ENCODE peak calls at places on chromosomes 13 and 19, in nine cellular contexts. F, C, P, B, Y, G, L, X and V are unnamed samples.

GRCh38 chr13:20411638-20412342 is 113.9 kb downstream of the CRYL1 start:
- DNase-seq in F (no peak), C (no peak), P (no peak), B (no peak), Y (no peak), G (no peak), L (no peak), X (peak; percentile 62), V (no peak)

GRCh38 chr19:3665681-3666544 is 34.4 kb downstream of the PIP5K1C start:
- DNase-seq in F (peak; percentile 26), C (no peak), P (peak; percentile 90), B (peak; percentile 62), Y (peak; percentile 80), G (no peak), L (no peak), X (peak; percentile 96), V (no peak)

GRCh38 chr19:30307191-30307974 is 64.8 kb upstream of the ZNF536 start:
- DNase-seq in F (no peak), C (no peak), P (peak; percentile 12), B (no peak), Y (no peak), G (no peak), L (no peak), X (no peak), V (no peak)

GRCh38 chr19:33376423-33376822 is 2.9 kb downstream of the CEBPG start:
- DNase-seq in F (peak; percentile 81), C (no peak), P (no peak), B (peak; percentile 61), Y (peak; percentile 73), G (peak; percentile 86), L (no peak), X (no peak), V (peak; percentile 61)

GRCh38 chr19:46975918-46976782 is 43.5 kb upstream of the NPAS1 start:
- DNase-seq in F (peak; percentile 51), C (peak; percentile 90), P (peak; percentile 86), B (peak; percentile 65), Y (peak; percentile 94), G (peak; percentile 96), L (peak; percentile 73), X (no peak), V (peak; percentile 99)

GRCh38 chr19:50190439-50190891 is 13.0 kb upstream of the MYH14 start:
- DNase-seq in F (no peak), C (no peak), P (no peak), B (no peak), Y (no peak), G (no peak), L (no peak), X (no peak), V (no peak)

GRCh38 chr13:26050568-26051230 is 1.1 kb downstream of the SHISA2 start:
- DNase-seq in F (no peak), C (no peak), P (peak; percentile 89), B (no peak), Y (peak; percentile 25), G (peak; percentile 46), L (no peak), X (peak; percentile 32), V (no peak)

GRCh38 chr19:51138549-51138979 is 3.5 kb upstream of the SIGLEC7 start:
- DNase-seq in F (no peak), C (peak; percentile 39), P (peak; percentile 33), B (no peak), Y (peak; percentile 46), G (no peak), L (no peak), X (no peak), V (no peak)

GRCh38 chr13:76715043-76715442 is 171.2 kb downstream of the KCTD12 start:
- DNase-seq in F (no peak), C (no peak), P (no peak), B (no peak), Y (no peak), G (no peak), L (no peak), X (no peak), V (no peak)

GRCh38 chr13:41107104-41107571 is 25.5 kb downstream of the KBTBD6 start:
- DNase-seq in F (no peak), C (no peak), P (peak; percentile 85), B (no peak), Y (no peak), G (no peak), L (no peak), X (no peak), V (no peak)

GRCh38 chr13:75263741-75264407 is 218.1 kb downstream of the TBC1D4 start:
- DNase-seq in F (peak; percentile 19), C (no peak), P (no peak), B (no peak), Y (no peak), G (peak; percentile 72), L (no peak), X (no peak), V (peak; percentile 15)

GRCh38 chr13:81326913-81327312 is 986.0 kb upstream of the SPRY2 start:
- DNase-seq in F (peak; percentile 37), C (no peak), P (no peak), B (no peak), Y (no peak), G (no peak), L (no peak), X (no peak), V (no peak)

GRCh38 chr13:58855283-58855682 is 1223.7 kb downstream of the PCDH17 start:
- DNase-seq in F (peak; percentile 1), C (no peak), P (no peak), B (peak; percentile 1), Y (no peak), G (peak; percentile 71), L (no peak), X (no peak), V (no peak)

GRCh38 chr19:46967578-46968018 is 52.0 kb upstream of the NPAS1 start:
- DNase-seq in F (no peak), C (no peak), P (no peak), B (no peak), Y (peak; percentile 77), G (no peak), L (no peak), X (no peak), V (no peak)

GRCh38 chr13:31824705-31825512 is 85.6 kb downstream of the RXFP2 start:
- DNase-seq in F (peak; percentile 19), C (no peak), P (peak; percentile 48), B (no peak), Y (no peak), G (peak; percentile 32), L (no peak), X (no peak), V (no peak)

GRCh38 chr13:27559714-27560113 is 60.6 kb downstream of the LNX2 start:
- DNase-seq in F (no peak), C (no peak), P (no peak), B (no peak), Y (no peak), G (no peak), L (no peak), X (no peak), V (no peak)

GRCh38 chr13:23510979-23511735 is 59.1 kb upstream of the TNFRSF19 start:
- DNase-seq in F (peak; percentile 50), C (no peak), P (peak; percentile 53), B (no peak), Y (no peak), G (peak; percentile 56), L (no peak), X (no peak), V (no peak)

GRCh38 chr19:51687791-51688664 is 5.1 kb upstream of the SPACA6 start:
- DNase-seq in F (peak; percentile 62), C (no peak), P (peak; percentile 89), B (peak; percentile 53), Y (peak; percentile 74), G (peak; percentile 55), L (no peak), X (no peak), V (no peak)

GRCh38 chr19:18529782-18530181 is 7.9 kb upstream of the ELL start:
- DNase-seq in F (no peak), C (no peak), P (no peak), B (no peak), Y (no peak), G (no peak), L (no peak), X (no peak), V (no peak)

GRCh38 chr13:28355822-28356371 is 139.0 kb downstream of the FLT1 start:
- DNase-seq in F (no peak), C (no peak), P (peak; percentile 56), B (no peak), Y (no peak), G (peak; percentile 55), L (no peak), X (no peak), V (no peak)

DNA sequence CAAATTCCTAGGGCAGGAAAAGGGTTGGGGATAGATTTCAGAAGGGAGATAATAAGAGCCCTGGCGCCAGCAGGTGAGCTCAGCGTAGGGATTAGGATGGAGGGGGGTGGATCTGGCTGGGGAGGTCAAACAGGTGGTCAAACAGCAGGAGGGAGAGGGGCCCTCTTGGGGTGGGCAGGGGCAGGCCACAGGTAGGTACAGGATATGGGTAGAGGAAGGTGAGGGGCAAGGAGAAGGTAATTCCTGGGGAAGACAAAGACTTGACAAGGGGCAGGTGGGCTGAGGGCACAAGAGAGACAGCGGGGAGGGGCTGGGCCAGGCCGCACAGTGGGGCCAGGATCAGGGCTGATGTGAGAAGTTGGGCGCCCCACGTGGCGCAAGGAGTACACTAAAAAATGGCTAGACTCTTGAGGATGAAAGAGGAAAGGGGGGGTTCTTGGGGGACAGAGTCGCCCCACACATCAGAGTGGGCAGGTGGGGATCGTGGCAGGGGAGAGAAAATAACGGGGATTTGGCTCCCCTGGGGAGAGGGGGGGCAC is 713 bp downstream of the KRI1 start:
- DNase-seq in F (peak; percentile 35), C (no peak), P (peak; percentile 86), B (peak; percentile 66), Y (no peak), G (peak; percentile 32), L (no peak), X (peak; percentile 88), V (no peak)
- TF ChIP-seq CTCF in F (peak; percentile 56), C (peak; percentile 20), P (no peak), B (peak; percentile 61), Y (peak; percentile 3), G (peak; percentile 39), L (peak; percentile 42), X (no peak), V (peak; percentile 35)

DNA sequence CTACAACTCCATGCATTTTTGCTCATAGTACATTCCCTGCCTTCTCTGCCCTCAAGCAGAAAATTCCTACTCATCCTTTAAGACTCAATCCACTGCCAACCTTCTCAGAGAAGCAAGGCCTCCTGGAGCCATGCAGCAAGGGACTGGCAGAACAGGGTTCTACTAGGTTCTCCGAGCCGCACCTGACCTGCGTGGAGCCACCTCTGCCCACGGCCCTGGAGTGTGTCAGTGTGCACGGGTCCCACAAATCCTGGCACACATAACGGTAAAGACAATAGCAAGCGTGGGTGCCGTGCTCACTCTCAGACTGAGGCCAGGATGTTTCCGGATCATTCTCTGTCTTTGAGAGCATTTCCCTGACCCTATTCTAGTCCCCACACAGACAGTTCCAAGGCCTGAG is 30.0 kb downstream of the SOX1 start:
- DNase-seq in F (no peak), C (no peak), P (no peak), B (no peak), Y (no peak), G (no peak), L (no peak), X (no peak), V (no peak)
- TF ChIP-seq CTCF in F (no peak), C (no peak), P (no peak), B (no peak), Y (no peak), G (no peak), L (no peak), X (no peak), V (no peak)

GRCh38 chr13:102948006-102948405 is 102.2 kb downstream of the ERCC5 start:
- DNase-seq in F (peak; percentile 4), C (no peak), P (no peak), B (no peak), Y (no peak), G (peak; percentile 3), L (no peak), X (no peak), V (no peak)
- TF ChIP-seq CTCF in F (no peak), C (no peak), P (no peak), B (no peak), Y (peak; percentile 46), G (no peak), L (no peak), X (no peak), V (no peak)

GRCh38 chr13:30616927-30617314 is 799 bp upstream of the USPL1 start:
- DNase-seq in F (peak; percentile 67), C (peak; percentile 45), P (peak; percentile 87), B (peak; percentile 69), Y (no peak), G (peak; percentile 92), L (peak; percentile 46), X (peak; percentile 59), V (peak; percentile 71)
- TF ChIP-seq CTCF in F (no peak), C (peak; percentile 5), P (no peak), B (no peak), Y (no peak), G (no peak), L (no peak), X (no peak), V (no peak)